ENCODE peak calls at places on chromosome 19, in ten cellular contexts. One of them, this sample, is unnamed.

GRCh38 chr19:21569497-21569870 is 64.1 kb downstream of the ZNF429 start:
- DNase-seq in MM.1S: no peak
- DNase-seq in CD8-positive, alpha-beta memory T cell: no peak
- DNase-seq in RWPE2: no peak
- DNase-seq in heart left ventricle: no peak
- DNase-seq in fibroblast of the aortic adventitia: no peak
- DNase-seq in ovary: peak
- DNase-seq in fibroblast of mammary gland: peak
- DNase-seq in upper lobe of right lung: peak
- DNase-seq in AG04449: no peak
- DNase-seq in this sample: no peak

GRCh38 chr19:45294291-45295029 is 28.2 kb downstream of the CKM start:
- DNase-seq in ovary: peak
- DNase-seq in fibroblast of mammary gland: peak
- DNase-seq in fibroblast of the aortic adventitia: peak
- DNase-seq in AG04449: no peak
- DNase-seq in CD8-positive, alpha-beta memory T cell: no peak
- DNase-seq in upper lobe of right lung: no peak
- DNase-seq in MM.1S: no peak
- DNase-seq in RWPE2: no peak
- DNase-seq in heart left ventricle: peak
- DNase-seq in this sample: no peak

GRCh38 chr19:30253581-30253996 is 118.6 kb upstream of the ZNF536 start:
- DNase-seq in fibroblast of the aortic adventitia: no peak
- DNase-seq in CD8-positive, alpha-beta memory T cell: no peak
- DNase-seq in AG04449: no peak
- DNase-seq in heart left ventricle: no peak
- DNase-seq in upper lobe of right lung: no peak
- DNase-seq in RWPE2: no peak
- DNase-seq in ovary: no peak
- DNase-seq in fibroblast of mammary gland: peak
- DNase-seq in MM.1S: no peak
- DNase-seq in this sample: no peak

GRCh38 chr19:46630806-46631205 is 5.2 kb downstream of the GNG8 start:
- DNase-seq in ovary: no peak
- DNase-seq in upper lobe of right lung: no peak
- DNase-seq in RWPE2: peak
- DNase-seq in AG04449: no peak
- DNase-seq in heart left ventricle: no peak
- DNase-seq in CD8-positive, alpha-beta memory T cell: no peak
- DNase-seq in fibroblast of the aortic adventitia: no peak
- DNase-seq in fibroblast of mammary gland: no peak
- DNase-seq in MM.1S: no peak
- DNase-seq in this sample: no peak

GRCh38 chr19:47730521-47730889 is 14.8 kb upstream of the NOP53 start:
- DNase-seq in upper lobe of right lung: no peak
- DNase-seq in CD8-positive, alpha-beta memory T cell: no peak
- DNase-seq in RWPE2: no peak
- DNase-seq in heart left ventricle: no peak
- DNase-seq in AG04449: no peak
- DNase-seq in fibroblast of the aortic adventitia: no peak
- DNase-seq in fibroblast of mammary gland: no peak
- DNase-seq in MM.1S: no peak
- DNase-seq in ovary: no peak
- DNase-seq in this sample: no peak

GRCh38 chr19:46616631-46617322 is 8.1 kb downstream of the PTGIR start:
- DNase-seq in upper lobe of right lung: peak
- DNase-seq in fibroblast of mammary gland: peak
- DNase-seq in fibroblast of the aortic adventitia: peak
- DNase-seq in RWPE2: no peak
- DNase-seq in ovary: peak
- DNase-seq in AG04449: no peak
- DNase-seq in MM.1S: no peak
- DNase-seq in CD8-positive, alpha-beta memory T cell: no peak
- DNase-seq in heart left ventricle: peak
- DNase-seq in this sample: peak

GRCh38 chr19:14758816-14759215 is 19.5 kb downstream of the ADGRE2 start:
- DNase-seq in fibroblast of the aortic adventitia: no peak
- DNase-seq in CD8-positive, alpha-beta memory T cell: no peak
- DNase-seq in AG04449: no peak
- DNase-seq in RWPE2: peak
- DNase-seq in fibroblast of mammary gland: no peak
- DNase-seq in MM.1S: no peak
- DNase-seq in heart left ventricle: no peak
- DNase-seq in upper lobe of right lung: no peak
- DNase-seq in ovary: no peak
- DNase-seq in this sample: peak

GRCh38 chr19:39850892-39851291 is 4.7 kb upstream of the FBL start:
- DNase-seq in MM.1S: no peak
- DNase-seq in AG04449: no peak
- DNase-seq in RWPE2: no peak
- DNase-seq in heart left ventricle: no peak
- DNase-seq in fibroblast of mammary gland: no peak
- DNase-seq in fibroblast of the aortic adventitia: no peak
- DNase-seq in ovary: no peak
- DNase-seq in CD8-positive, alpha-beta memory T cell: no peak
- DNase-seq in upper lobe of right lung: no peak
- DNase-seq in this sample: no peak

GRCh38 chr19:31354919-31355318 is 5.7 kb upstream of the TSHZ3 start:
- DNase-seq in RWPE2: no peak
- DNase-seq in MM.1S: no peak
- DNase-seq in ovary: no peak
- DNase-seq in AG04449: no peak
- DNase-seq in CD8-positive, alpha-beta memory T cell: no peak
- DNase-seq in fibroblast of the aortic adventitia: no peak
- DNase-seq in upper lobe of right lung: no peak
- DNase-seq in heart left ventricle: no peak
- DNase-seq in fibroblast of mammary gland: no peak
- DNase-seq in this sample: peak

GRCh38 chr19:39401549-39402416 is 4.9 kb upstream of the ZFP36 start:
- DNase-seq in fibroblast of mammary gland: peak
- DNase-seq in ovary: peak
- DNase-seq in upper lobe of right lung: peak
- DNase-seq in AG04449: no peak
- DNase-seq in heart left ventricle: peak
- DNase-seq in RWPE2: no peak
- DNase-seq in fibroblast of the aortic adventitia: peak
- DNase-seq in MM.1S: peak
- DNase-seq in CD8-positive, alpha-beta memory T cell: peak
- DNase-seq in this sample: no peak

GRCh38 chr19:42420055-42420544 is 7.1 kb downstream of the LIPE start:
- DNase-seq in RWPE2: peak
- DNase-seq in CD8-positive, alpha-beta memory T cell: peak
- DNase-seq in upper lobe of right lung: peak
- DNase-seq in fibroblast of the aortic adventitia: peak
- DNase-seq in fibroblast of mammary gland: peak
- DNase-seq in ovary: no peak
- DNase-seq in heart left ventricle: no peak
- DNase-seq in AG04449: no peak
- DNase-seq in MM.1S: peak
- DNase-seq in this sample: peak

GRCh38 chr19:29665826-29666633 is 769 bp downstream of the PLEKHF1 start:
- DNase-seq in heart left ventricle: peak
- DNase-seq in AG04449: no peak
- DNase-seq in RWPE2: no peak
- DNase-seq in fibroblast of the aortic adventitia: peak
- DNase-seq in ovary: peak
- DNase-seq in fibroblast of mammary gland: peak
- DNase-seq in MM.1S: peak
- DNase-seq in upper lobe of right lung: peak
- DNase-seq in CD8-positive, alpha-beta memory T cell: no peak
- DNase-seq in this sample: peak

GRCh38 chr19:45526143-45526542 is 18.9 kb downstream of the VASP start:
- DNase-seq in fibroblast of the aortic adventitia: peak
- DNase-seq in RWPE2: peak
- DNase-seq in CD8-positive, alpha-beta memory T cell: no peak
- DNase-seq in upper lobe of right lung: peak
- DNase-seq in AG04449: no peak
- DNase-seq in ovary: peak
- DNase-seq in MM.1S: no peak
- DNase-seq in fibroblast of mammary gland: peak
- DNase-seq in heart left ventricle: peak
- DNase-seq in this sample: peak

GRCh38 chr19:39926170-39926755 is 8.2 kb downstream of the FCGBP start:
- DNase-seq in AG04449: no peak
- DNase-seq in fibroblast of mammary gland: no peak
- DNase-seq in MM.1S: no peak
- DNase-seq in CD8-positive, alpha-beta memory T cell: no peak
- DNase-seq in fibroblast of the aortic adventitia: no peak
- DNase-seq in upper lobe of right lung: no peak
- DNase-seq in heart left ventricle: no peak
- DNase-seq in ovary: no peak
- DNase-seq in RWPE2: no peak
- DNase-seq in this sample: no peak

GRCh38 chr19:34490141-34490766 is 8.7 kb downstream of the WTIP start:
- DNase-seq in fibroblast of the aortic adventitia: no peak
- DNase-seq in CD8-positive, alpha-beta memory T cell: no peak
- DNase-seq in heart left ventricle: no peak
- DNase-seq in upper lobe of right lung: no peak
- DNase-seq in fibroblast of mammary gland: no peak
- DNase-seq in RWPE2: no peak
- DNase-seq in AG04449: no peak
- DNase-seq in ovary: no peak
- DNase-seq in MM.1S: no peak
- DNase-seq in this sample: peak

GRCh38 chr19:39970424-39970673 is 616 bp upstream of the PSMC4 start:
- DNase-seq in fibroblast of the aortic adventitia: no peak
- DNase-seq in heart left ventricle: no peak
- DNase-seq in ovary: no peak
- DNase-seq in AG04449: no peak
- DNase-seq in fibroblast of mammary gland: no peak
- DNase-seq in upper lobe of right lung: no peak
- DNase-seq in RWPE2: no peak
- DNase-seq in CD8-positive, alpha-beta memory T cell: no peak
- DNase-seq in MM.1S: no peak
- DNase-seq in this sample: no peak

GRCh38 chr19:51431124-51431523 is 13.7 kb upstream of the SIGLEC10 start:
- DNase-seq in ovary: no peak
- DNase-seq in fibroblast of mammary gland: no peak
- DNase-seq in CD8-positive, alpha-beta memory T cell: no peak
- DNase-seq in RWPE2: no peak
- DNase-seq in MM.1S: no peak
- DNase-seq in upper lobe of right lung: no peak
- DNase-seq in AG04449: no peak
- DNase-seq in fibroblast of the aortic adventitia: no peak
- DNase-seq in heart left ventricle: no peak
- DNase-seq in this sample: no peak

GRCh38 chr19:10762656-10763055 is 44.8 kb downstream of the DNM2 start:
- DNase-seq in ovary: no peak
- DNase-seq in fibroblast of mammary gland: no peak
- DNase-seq in heart left ventricle: peak
- DNase-seq in CD8-positive, alpha-beta memory T cell: no peak
- DNase-seq in upper lobe of right lung: peak
- DNase-seq in RWPE2: no peak
- DNase-seq in MM.1S: no peak
- DNase-seq in AG04449: no peak
- DNase-seq in fibroblast of the aortic adventitia: no peak
- DNase-seq in this sample: peak
- H3K4me3 ChIP-seq in ovary: no peak
- H3K4me3 ChIP-seq in fibroblast of mammary gland: no peak
- H3K4me3 ChIP-seq in heart left ventricle: no peak
- H3K4me3 ChIP-seq in CD8-positive, alpha-beta memory T cell: no peak
- H3K4me3 ChIP-seq in upper lobe of right lung: no peak
- H3K4me3 ChIP-seq in RWPE2: no peak
- H3K4me3 ChIP-seq in MM.1S: no peak
- H3K4me3 ChIP-seq in AG04449: no peak
- H3K4me3 ChIP-seq in fibroblast of the aortic adventitia: no peak
- H3K4me3 ChIP-seq in this sample: no peak

GRCh38 chr19:54136864-54137113 is 773 bp upstream of the CNOT3 start:
- DNase-seq in CD8-positive, alpha-beta memory T cell: no peak
- DNase-seq in ovary: no peak
- DNase-seq in upper lobe of right lung: no peak
- DNase-seq in AG04449: no peak
- DNase-seq in RWPE2: no peak
- DNase-seq in fibroblast of mammary gland: no peak
- DNase-seq in fibroblast of the aortic adventitia: no peak
- DNase-seq in MM.1S: no peak
- DNase-seq in heart left ventricle: no peak
- DNase-seq in this sample: no peak
- H3K4me3 ChIP-seq in CD8-positive, alpha-beta memory T cell: peak
- H3K4me3 ChIP-seq in ovary: peak
- H3K4me3 ChIP-seq in upper lobe of right lung: peak
- H3K4me3 ChIP-seq in AG04449: peak
- H3K4me3 ChIP-seq in RWPE2: peak
- H3K4me3 ChIP-seq in fibroblast of mammary gland: peak
- H3K4me3 ChIP-seq in fibroblast of the aortic adventitia: peak
- H3K4me3 ChIP-seq in MM.1S: peak
- H3K4me3 ChIP-seq in heart left ventricle: peak
- H3K4me3 ChIP-seq in this sample: peak

DNA sequence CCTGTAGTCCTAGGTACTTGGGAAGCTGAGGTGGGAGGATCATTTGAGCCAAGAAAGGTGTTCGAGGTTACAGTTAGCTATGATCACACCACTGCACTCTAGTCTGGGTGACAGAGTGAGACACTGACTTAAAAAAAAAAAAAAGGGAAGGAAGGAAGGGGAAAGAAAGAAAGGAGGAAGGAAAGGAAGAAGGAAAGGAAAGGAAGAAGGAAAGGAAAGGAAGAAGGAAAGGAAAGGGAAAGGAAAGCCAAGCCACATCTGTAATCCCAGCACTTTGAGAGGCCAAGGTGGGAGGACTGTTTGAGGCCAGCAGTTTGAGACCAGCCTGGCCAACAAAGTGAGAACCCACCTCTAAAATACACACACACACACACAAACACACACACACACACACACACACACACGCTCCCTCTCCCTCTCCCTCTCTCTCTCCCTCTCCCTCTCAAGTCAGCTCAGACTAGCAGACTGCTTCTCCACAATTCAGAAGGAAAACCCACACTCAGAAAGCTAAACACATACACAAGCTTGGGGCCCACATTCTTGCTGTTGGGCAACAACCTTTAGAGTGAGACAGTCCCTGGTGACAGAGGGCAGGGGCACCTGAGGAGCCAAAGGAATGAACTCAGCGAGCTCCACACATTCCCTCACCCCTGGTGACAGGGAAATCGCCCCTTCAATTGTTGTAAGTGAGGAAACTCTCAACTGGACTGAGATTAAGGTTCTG is 2.7 kb downstream of the ZNF709 start:
- DNase-seq in CD8-positive, alpha-beta memory T cell: no peak
- DNase-seq in heart left ventricle: no peak
- DNase-seq in fibroblast of mammary gland: no peak
- DNase-seq in fibroblast of the aortic adventitia: no peak
- DNase-seq in ovary: no peak
- DNase-seq in upper lobe of right lung: no peak
- DNase-seq in MM.1S: no peak
- DNase-seq in AG04449: no peak
- DNase-seq in RWPE2: no peak
- DNase-seq in this sample: no peak
- H3K4me3 ChIP-seq in CD8-positive, alpha-beta memory T cell: no peak
- H3K4me3 ChIP-seq in heart left ventricle: no peak
- H3K4me3 ChIP-seq in fibroblast of mammary gland: no peak
- H3K4me3 ChIP-seq in fibroblast of the aortic adventitia: no peak
- H3K4me3 ChIP-seq in ovary: no peak
- H3K4me3 ChIP-seq in upper lobe of right lung: no peak
- H3K4me3 ChIP-seq in MM.1S: peak
- H3K4me3 ChIP-seq in AG04449: no peak
- H3K4me3 ChIP-seq in RWPE2: no peak
- H3K4me3 ChIP-seq in this sample: no peak

DNA sequence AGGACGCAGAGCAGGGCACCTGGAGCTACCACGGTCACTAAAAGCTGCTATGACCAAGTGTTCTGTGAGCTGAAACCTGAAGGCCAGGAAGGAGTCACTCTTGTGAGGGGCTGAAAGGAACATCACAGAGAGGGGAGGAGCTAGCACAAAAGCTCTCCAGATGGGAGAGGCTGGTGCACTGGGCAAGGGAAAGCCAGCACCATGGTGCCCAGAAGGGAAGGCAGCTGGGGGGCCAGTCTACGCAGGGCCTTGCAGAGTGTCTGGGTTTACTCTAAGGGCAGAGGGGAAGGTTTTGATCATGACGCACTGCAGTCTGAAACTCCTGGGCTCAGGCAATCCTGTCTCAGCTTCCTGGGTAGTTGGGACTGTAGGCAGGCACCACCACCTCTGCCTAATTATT is 4.1 kb upstream of the ZNF580 start:
- DNase-seq in RWPE2: no peak
- DNase-seq in fibroblast of mammary gland: no peak
- DNase-seq in CD8-positive, alpha-beta memory T cell: no peak
- DNase-seq in upper lobe of right lung: no peak
- DNase-seq in ovary: no peak
- DNase-seq in MM.1S: no peak
- DNase-seq in AG04449: no peak
- DNase-seq in heart left ventricle: no peak
- DNase-seq in fibroblast of the aortic adventitia: no peak
- DNase-seq in this sample: no peak
- H3K4me3 ChIP-seq in RWPE2: no peak
- H3K4me3 ChIP-seq in fibroblast of mammary gland: no peak
- H3K4me3 ChIP-seq in CD8-positive, alpha-beta memory T cell: peak
- H3K4me3 ChIP-seq in upper lobe of right lung: peak
- H3K4me3 ChIP-seq in ovary: no peak
- H3K4me3 ChIP-seq in MM.1S: no peak
- H3K4me3 ChIP-seq in AG04449: peak
- H3K4me3 ChIP-seq in heart left ventricle: peak
- H3K4me3 ChIP-seq in fibroblast of the aortic adventitia: peak
- H3K4me3 ChIP-seq in this sample: no peak

This sample was measured in H7.